ENCODE peak calls at places on chromosomes 7 and 10, in six cellular contexts. One of them, this sample, is unnamed.

GRCh38 chr10:83075395-83076072 is 1063.8 kb upstream of the GHITM start:
- DNase-seq in hepatocyte: no peak
- DNase-seq in midbrain: no peak
- DNase-seq in MV-4-11: no peak
- DNase-seq in neural progenitor cell: no peak
- DNase-seq in NAMALWA: no peak
- DNase-seq in this sample: no peak

GRCh38 chr10:9188022-9188810 is 1133.7 kb downstream of the GATA3 start:
- DNase-seq in hepatocyte: no peak
- DNase-seq in midbrain: no peak
- DNase-seq in MV-4-11: no peak
- DNase-seq in neural progenitor cell: no peak
- DNase-seq in NAMALWA: no peak
- DNase-seq in this sample: no peak

GRCh38 chr10:129761166-129761565 is 202.9 kb downstream of the EBF3 start:
- DNase-seq in hepatocyte: no peak
- DNase-seq in midbrain: no peak
- DNase-seq in MV-4-11: no peak
- DNase-seq in neural progenitor cell: no peak
- DNase-seq in NAMALWA: no peak
- DNase-seq in this sample: no peak

GRCh38 chr7:64951250-64951848 is 39.5 kb downstream of the ZNF117 start:
- DNase-seq in hepatocyte: peak; percentile 57
- DNase-seq in midbrain: peak; percentile 63
- DNase-seq in MV-4-11: peak; percentile 40
- DNase-seq in neural progenitor cell: peak; percentile 49
- DNase-seq in NAMALWA: peak; percentile 86
- DNase-seq in this sample: no peak

GRCh38 chr7:155363852-155364600 is 66.3 kb downstream of the INSIG1 start:
- DNase-seq in hepatocyte: no peak
- DNase-seq in midbrain: no peak
- DNase-seq in MV-4-11: peak; percentile 72
- DNase-seq in neural progenitor cell: no peak
- DNase-seq in NAMALWA: peak; percentile 39
- DNase-seq in this sample: no peak

GRCh38 chr10:79274279-79275104 is 72.8 kb upstream of the PPIF start:
- DNase-seq in hepatocyte: peak; percentile 42
- DNase-seq in midbrain: peak; percentile 95
- DNase-seq in MV-4-11: peak; percentile 89
- DNase-seq in neural progenitor cell: no peak
- DNase-seq in NAMALWA: no peak
- DNase-seq in this sample: no peak

GRCh38 chr10:101691081-101691480 is 3.9 kb downstream of the FBXW4 start:
- DNase-seq in hepatocyte: no peak
- DNase-seq in midbrain: no peak
- DNase-seq in MV-4-11: no peak
- DNase-seq in neural progenitor cell: no peak
- DNase-seq in NAMALWA: no peak
- DNase-seq in this sample: no peak

GRCh38 chr7:29288534-29289091 is 94.0 kb downstream of the CHN2 start:
- DNase-seq in hepatocyte: no peak
- DNase-seq in midbrain: peak; percentile 64
- DNase-seq in MV-4-11: no peak
- DNase-seq in neural progenitor cell: peak; percentile 89
- DNase-seq in NAMALWA: no peak
- DNase-seq in this sample: no peak

GRCh38 chr10:106436123-106436740 is 728.3 kb downstream of the SORCS1 start:
- DNase-seq in hepatocyte: no peak
- DNase-seq in midbrain: peak; percentile 28
- DNase-seq in MV-4-11: no peak
- DNase-seq in neural progenitor cell: no peak
- DNase-seq in NAMALWA: no peak
- DNase-seq in this sample: no peak

GRCh38 chr7:70655694-70656093 is 476.2 kb upstream of the GALNT17 start:
- DNase-seq in hepatocyte: no peak
- DNase-seq in midbrain: no peak
- DNase-seq in MV-4-11: no peak
- DNase-seq in neural progenitor cell: no peak
- DNase-seq in NAMALWA: no peak
- DNase-seq in this sample: no peak

GRCh38 chr7:49866076-49866735 is 92.8 kb downstream of the VWC2 start:
- DNase-seq in hepatocyte: no peak
- DNase-seq in midbrain: no peak
- DNase-seq in MV-4-11: no peak
- DNase-seq in neural progenitor cell: no peak
- DNase-seq in NAMALWA: no peak
- DNase-seq in this sample: no peak

GRCh38 chr10:109343293-109343692 is 580.0 kb downstream of the XPNPEP1 start:
- DNase-seq in hepatocyte: no peak
- DNase-seq in midbrain: no peak
- DNase-seq in MV-4-11: no peak
- DNase-seq in neural progenitor cell: no peak
- DNase-seq in NAMALWA: no peak
- DNase-seq in this sample: no peak

GRCh38 chr10:120495226-120495625 is 38.2 kb downstream of the PLPP4 start:
- DNase-seq in hepatocyte: peak; percentile 10
- DNase-seq in midbrain: no peak
- DNase-seq in MV-4-11: no peak
- DNase-seq in neural progenitor cell: no peak
- DNase-seq in NAMALWA: no peak
- DNase-seq in this sample: no peak

GRCh38 chr7:23662124-23662982 is 17.6 kb upstream of the FAM221A start:
- DNase-seq in hepatocyte: no peak
- DNase-seq in midbrain: no peak
- DNase-seq in MV-4-11: no peak
- DNase-seq in neural progenitor cell: peak; percentile 42
- DNase-seq in NAMALWA: no peak
- DNase-seq in this sample: no peak

GRCh38 chr7:124700655-124701054 is 64.9 kb downstream of the GPR37 start:
- DNase-seq in hepatocyte: no peak
- DNase-seq in midbrain: no peak
- DNase-seq in MV-4-11: no peak
- DNase-seq in neural progenitor cell: no peak
- DNase-seq in NAMALWA: no peak
- DNase-seq in this sample: no peak

GRCh38 chr7:158684329-158684728 is 20.3 kb downstream of the NCAPG2 start:
- DNase-seq in hepatocyte: no peak
- DNase-seq in midbrain: no peak
- DNase-seq in MV-4-11: no peak
- DNase-seq in neural progenitor cell: no peak
- DNase-seq in NAMALWA: no peak
- DNase-seq in this sample: no peak

GRCh38 chr10:109996225-109996624 is 11.6 kb upstream of the ADD3 start:
- DNase-seq in hepatocyte: peak; percentile 43
- DNase-seq in midbrain: no peak
- DNase-seq in MV-4-11: peak; percentile 79
- DNase-seq in neural progenitor cell: no peak
- DNase-seq in NAMALWA: peak; percentile 38
- DNase-seq in this sample: no peak

GRCh38 chr10:84256510-84257342 is 11.9 kb downstream of the RGR start:
- DNase-seq in hepatocyte: peak; percentile 44
- DNase-seq in midbrain: peak; percentile 70
- DNase-seq in MV-4-11: no peak
- DNase-seq in neural progenitor cell: peak; percentile 86
- DNase-seq in NAMALWA: peak; percentile 47
- DNase-seq in this sample: peak; percentile 75

GRCh38 chr10:77799352-77799751 is 127.2 kb downstream of the DLG5 start:
- DNase-seq in hepatocyte: no peak
- DNase-seq in midbrain: no peak
- DNase-seq in MV-4-11: no peak
- DNase-seq in neural progenitor cell: no peak
- DNase-seq in NAMALWA: no peak
- DNase-seq in this sample: no peak

GRCh38 chr10:84353052-84353803 is 24.8 kb downstream of the CCSER2 start:
- DNase-seq in hepatocyte: no peak
- DNase-seq in midbrain: no peak
- DNase-seq in MV-4-11: no peak
- DNase-seq in neural progenitor cell: no peak
- DNase-seq in NAMALWA: no peak
- DNase-seq in this sample: no peak

GRCh38 chr7:46352335-46352954 is 431.4 kb upstream of the IGFBP3 start:
- DNase-seq in hepatocyte: peak; percentile 68
- DNase-seq in midbrain: peak; percentile 39
- DNase-seq in MV-4-11: no peak
- DNase-seq in neural progenitor cell: peak; percentile 87
- DNase-seq in NAMALWA: peak; percentile 60
- DNase-seq in this sample: peak; percentile 52

GRCh38 chr10:77578583-77579227 is 58.9 kb downstream of the KCNMA1 start:
- DNase-seq in hepatocyte: no peak
- DNase-seq in midbrain: no peak
- DNase-seq in MV-4-11: no peak
- DNase-seq in neural progenitor cell: no peak
- DNase-seq in NAMALWA: no peak
- DNase-seq in this sample: no peak

GRCh38 chr10:89219512-89220218 is 12.5 kb upstream of the CH25H start:
- DNase-seq in hepatocyte: no peak
- DNase-seq in midbrain: peak; percentile 69
- DNase-seq in MV-4-11: no peak
- DNase-seq in neural progenitor cell: no peak
- DNase-seq in NAMALWA: no peak
- DNase-seq in this sample: no peak

GRCh38 chr7:121669144-121669543 is 203.8 kb upstream of the PTPRZ1 start:
- DNase-seq in hepatocyte: no peak
- DNase-seq in midbrain: no peak
- DNase-seq in MV-4-11: no peak
- DNase-seq in neural progenitor cell: no peak
- DNase-seq in NAMALWA: no peak
- DNase-seq in this sample: no peak

GRCh38 chr7:13282377-13282980 is 595.0 kb downstream of the ARL4A start:
- DNase-seq in hepatocyte: peak; percentile 38
- DNase-seq in midbrain: peak; percentile 16
- DNase-seq in MV-4-11: no peak
- DNase-seq in neural progenitor cell: peak; percentile 5
- DNase-seq in NAMALWA: peak; percentile 54
- DNase-seq in this sample: no peak

GRCh38 chr7:1981201-1981877 is 251.4 kb downstream of the MAD1L1 start:
- DNase-seq in hepatocyte: no peak
- DNase-seq in midbrain: no peak
- DNase-seq in MV-4-11: no peak
- DNase-seq in neural progenitor cell: no peak
- DNase-seq in NAMALWA: no peak
- DNase-seq in this sample: no peak

GRCh38 chr7:148327379-148327778 is 263.2 kb upstream of the C7orf33 start:
- DNase-seq in hepatocyte: peak; percentile 49
- DNase-seq in midbrain: no peak
- DNase-seq in MV-4-11: no peak
- DNase-seq in neural progenitor cell: no peak
- DNase-seq in NAMALWA: no peak
- DNase-seq in this sample: no peak

GRCh38 chr7:158035343-158035742 is 552.3 kb downstream of the PTPRN2 start:
- DNase-seq in hepatocyte: no peak
- DNase-seq in midbrain: no peak
- DNase-seq in MV-4-11: no peak
- DNase-seq in neural progenitor cell: no peak
- DNase-seq in NAMALWA: no peak
- DNase-seq in this sample: no peak

GRCh38 chr7:42262907-42263466 is 26.0 kb upstream of the GLI3 start:
- DNase-seq in hepatocyte: peak; percentile 9
- DNase-seq in midbrain: peak; percentile 24
- DNase-seq in MV-4-11: no peak
- DNase-seq in neural progenitor cell: peak; percentile 7
- DNase-seq in NAMALWA: no peak
- DNase-seq in this sample: peak; percentile 46

GRCh38 chr7:51127618-51127904 is 189.0 kb downstream of the COBL start:
- DNase-seq in hepatocyte: no peak
- DNase-seq in midbrain: no peak
- DNase-seq in MV-4-11: no peak
- DNase-seq in neural progenitor cell: no peak
- DNase-seq in NAMALWA: no peak
- DNase-seq in this sample: no peak

GRCh38 chr7:2947381-2947780 is 96.3 kb downstream of the CARD11 start:
- DNase-seq in hepatocyte: no peak
- DNase-seq in midbrain: no peak
- DNase-seq in MV-4-11: no peak
- DNase-seq in neural progenitor cell: no peak
- DNase-seq in NAMALWA: no peak
- DNase-seq in this sample: no peak

GRCh38 chr10:78937388-78937787 is 131.4 kb upstream of the ZMIZ1 start:
- DNase-seq in hepatocyte: no peak
- DNase-seq in midbrain: no peak
- DNase-seq in MV-4-11: peak; percentile 57
- DNase-seq in neural progenitor cell: no peak
- DNase-seq in NAMALWA: no peak
- DNase-seq in this sample: no peak

GRCh38 chr7:20651960-20652544 is 36.6 kb downstream of the ABCB5 start:
- DNase-seq in hepatocyte: peak; percentile 10
- DNase-seq in midbrain: peak; percentile 10
- DNase-seq in MV-4-11: peak; percentile 2
- DNase-seq in neural progenitor cell: no peak
- DNase-seq in NAMALWA: peak; percentile 33
- DNase-seq in this sample: no peak

GRCh38 chr7:126667742-126668366 is 584.9 kb downstream of the GRM8 start:
- DNase-seq in hepatocyte: no peak
- DNase-seq in midbrain: no peak
- DNase-seq in MV-4-11: no peak
- DNase-seq in neural progenitor cell: no peak
- DNase-seq in NAMALWA: no peak
- DNase-seq in this sample: no peak

GRCh38 chr7:80587538-80587937 is 50.9 kb upstream of the CD36 start:
- DNase-seq in hepatocyte: no peak
- DNase-seq in midbrain: no peak
- DNase-seq in MV-4-11: no peak
- DNase-seq in neural progenitor cell: no peak
- DNase-seq in NAMALWA: no peak
- DNase-seq in this sample: no peak